ENCODE peak calls at places on chromosomes 16 and 17, in seven cellular contexts. B is GM23338, X is HCT116, T is OCI-LY7, M is neural progenitor cell, O is hepatocyte, V is GM23248. W is an unnamed sample.

GRCh38 chr16:67449328-67449727 is 18.4 kb downstream of the HSD11B2 start:
- DNase-seq in B (no peak), X (no peak), T (no peak), M (no peak), O (no peak), V (no peak), W (no peak)

GRCh38 chr17:76268991-76269981 is 4.1 kb downstream of the UBALD2 start:
- DNase-seq in B (peak; percentile 53), X (no peak), T (peak; percentile 45), M (no peak), O (no peak), V (no peak), W (no peak)

GRCh38 chr17:61815863-61816523 is 47.3 kb downstream of the BRIP1 start:
- DNase-seq in B (peak; percentile 10), X (no peak), T (peak; percentile 7), M (no peak), O (peak; percentile 7), V (no peak), W (no peak)

GRCh38 chr17:9842057-9842758 is 16.5 kb downstream of the GLP2R start:
- DNase-seq in B (no peak), X (no peak), T (no peak), M (no peak), O (peak; percentile 49), V (peak; percentile 62), W (peak; percentile 62)

GRCh38 chr16:62035115-62036092 is 834 bp downstream of the CDH8 start:
- DNase-seq in B (peak; percentile 84), X (no peak), T (no peak), M (peak; percentile 89), O (peak; percentile 28), V (no peak), W (no peak)

GRCh38 chr16:88534731-88535141 is 35.5 kb upstream of the ZC3H18 start:
- DNase-seq in B (peak; percentile 65), X (peak; percentile 24), T (peak; percentile 41), M (peak; percentile 41), O (no peak), V (peak; percentile 82), W (peak; percentile 19)

GRCh38 chr16:11495066-11495407 is 91.7 kb downstream of the LITAF start:
- DNase-seq in B (no peak), X (no peak), T (no peak), M (no peak), O (no peak), V (no peak), W (no peak)

GRCh38 chr17:56744721-56745120 is 89.0 kb downstream of the C17orf67 start:
- DNase-seq in B (no peak), X (no peak), T (no peak), M (no peak), O (no peak), V (no peak), W (no peak)

GRCh38 chr17:60390881-60391418 is 983 bp downstream of the USP32 start:
- DNase-seq in B (no peak), X (no peak), T (peak; percentile 35), M (peak; percentile 48), O (peak; percentile 49), V (peak; percentile 68), W (peak; percentile 47)

GRCh38 chr16:1751946-1752345 is 19.4 kb downstream of the NME3 start:
- DNase-seq in B (no peak), X (no peak), T (no peak), M (no peak), O (no peak), V (no peak), W (no peak)

GRCh38 chr16:17070882-17071592 is 399.7 kb downstream of the XYLT1 start:
- DNase-seq in B (peak; percentile 79), X (no peak), T (peak; percentile 81), M (peak; percentile 57), O (peak; percentile 22), V (peak; percentile 33), W (no peak)

GRCh38 chr17:9484789-9485188 is 90.8 kb downstream of the STX8 start:
- DNase-seq in B (no peak), X (no peak), T (no peak), M (no peak), O (no peak), V (peak; percentile 78), W (no peak)

GRCh38 chr17:8740486-8740885 is 4.2 kb downstream of the CCDC42 start:
- DNase-seq in B (peak; percentile 70), X (no peak), T (peak; percentile 34), M (peak; percentile 36), O (no peak), V (no peak), W (no peak)

GRCh38 chr17:41322903-41323895 is 7.7 kb upstream of the KRTAP17-1 start:
- DNase-seq in B (no peak), X (no peak), T (no peak), M (no peak), O (no peak), V (no peak), W (no peak)

GRCh38 chr17:65108152-65108551 is 29.0 kb upstream of the RGS9 start:
- DNase-seq in B (no peak), X (no peak), T (no peak), M (no peak), O (no peak), V (no peak), W (no peak)
- H3K4me2 ChIP-seq in B (no peak overlapping the region), X (no peak overlapping the region), T (no peak overlapping the region), M (no peak overlapping the region), O (no peak overlapping the region), V (no peak overlapping the region), W (no peak overlapping the region)

DNA sequence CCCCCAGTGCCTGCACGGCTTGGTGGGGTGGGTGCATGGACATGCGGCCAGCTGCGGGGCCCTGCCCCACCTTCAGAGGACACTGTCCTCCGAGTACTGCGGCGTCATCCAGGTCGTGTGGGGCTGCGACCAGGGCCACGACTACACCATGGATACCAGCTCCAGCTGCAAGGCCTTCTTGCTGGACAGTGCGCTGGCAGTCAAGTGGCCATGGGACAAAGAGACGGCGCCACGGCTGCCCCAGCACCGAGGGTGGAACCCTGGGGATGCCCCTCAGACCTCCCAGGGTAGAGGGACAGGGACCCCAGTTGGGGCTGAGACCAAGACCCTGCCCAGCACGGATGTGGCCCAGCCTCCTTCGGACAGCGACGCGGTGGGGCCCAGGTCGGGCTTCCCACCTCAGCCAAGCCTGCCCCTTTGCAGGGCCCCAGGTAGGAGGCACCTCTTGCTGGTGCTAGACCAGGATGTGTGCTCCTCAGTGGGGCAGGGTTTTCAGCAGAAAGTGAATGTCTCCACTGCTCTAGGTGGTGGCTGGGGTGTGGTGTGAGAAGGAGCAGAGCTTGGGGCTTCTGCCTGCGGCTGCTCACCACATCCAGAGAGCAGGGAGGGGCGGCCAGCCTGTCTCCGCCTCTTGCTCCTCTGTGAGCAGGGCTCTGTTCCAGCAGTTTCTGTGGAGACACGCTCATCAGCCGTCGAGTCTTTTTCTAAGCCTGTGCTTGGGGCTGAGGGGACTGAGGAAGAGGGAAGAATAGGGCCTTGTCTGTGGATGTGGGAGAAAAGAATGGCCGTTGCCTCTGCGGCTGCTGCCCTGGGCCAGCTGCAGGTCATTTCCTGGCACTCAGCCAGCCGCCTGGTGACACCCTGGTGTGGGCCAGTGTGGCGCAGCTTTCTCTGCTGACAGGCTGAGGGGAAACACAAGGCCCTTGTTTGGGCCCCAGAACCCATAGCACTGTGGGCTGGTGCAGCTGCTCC is 2.2 kb downstream of the ZNF276 start:
- DNase-seq in B (no peak), X (no peak), T (no peak), M (no peak), O (no peak), V (peak; percentile 40), W (no peak)
- TF ChIP-seq EZH2phosphoT487 in B (no peak), X (no peak), T (no peak), M (no peak), O (no peak), V (no peak), W (no peak)

DNA sequence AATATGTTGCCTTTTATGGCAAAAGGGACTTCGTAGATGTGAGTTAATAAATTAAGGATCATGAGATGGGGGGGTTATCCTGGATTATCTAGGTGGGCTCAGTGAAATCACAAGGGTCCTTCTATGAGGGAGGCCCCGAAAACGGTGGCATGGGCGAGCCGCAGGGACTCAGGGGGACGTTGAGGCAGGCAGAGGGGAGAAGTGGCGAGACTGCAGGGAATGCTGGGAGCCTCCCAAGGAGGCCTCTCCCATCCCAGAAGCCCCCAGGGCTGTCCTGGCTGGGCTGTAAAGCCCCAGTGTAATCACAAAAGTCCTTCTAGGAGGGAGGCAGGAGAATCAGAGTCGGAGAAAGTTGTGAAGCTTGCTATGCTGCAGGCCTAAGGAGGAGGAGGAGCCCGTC is 35.0 kb downstream of the ITGAE start:
- DNase-seq in B (no peak), X (no peak), T (no peak), M (no peak), O (no peak), V (no peak), W (no peak)
- H3K4me2 ChIP-seq in B (no peak overlapping the region), X (peak overlapping the region; percentile 66), T (no peak overlapping the region), M (no peak overlapping the region), O (no peak overlapping the region), V (no peak overlapping the region), W (no peak overlapping the region)

GRCh38 chr17:82239401-82239925 is 10.6 kb downstream of the SLC16A3 start:
- DNase-seq in B (no peak), X (no peak), T (no peak), M (no peak), O (no peak), V (peak; percentile 62), W (no peak)

GRCh38 chr17:82239926-82240505 is 11.2 kb downstream of the SLC16A3 start:
- DNase-seq in B (no peak), X (no peak), T (no peak), M (no peak), O (no peak), V (no peak), W (no peak)

GRCh38 chr17:82237746-82238561 is 9.1 kb downstream of the SLC16A3 start:
- DNase-seq in B (no peak), X (no peak), T (no peak), M (no peak), O (no peak), V (peak; percentile 58), W (no peak)

GRCh38 chr17:82237083-82237745 is 8.4 kb downstream of the SLC16A3 start:
- DNase-seq in B (peak; percentile 74), X (no peak), T (no peak), M (no peak), O (no peak), V (no peak), W (no peak)

GRCh38 chr17:82238562-82239201 is 9.8 kb downstream of the SLC16A3 start:
- DNase-seq in B (no peak), X (no peak), T (no peak), M (no peak), O (peak; percentile 74), V (peak; percentile 92), W (peak; percentile 54)
- TF ChIP-seq EZH2phosphoT487 in B (no peak), X (no peak), T (no peak), M (no peak), O (no peak), V (no peak), W (no peak)

GRCh38 chr16:68472581-68472980 is 24.3 kb upstream of the SMPD3 start:
- DNase-seq in B (no peak), X (no peak), T (no peak), M (no peak), O (no peak), V (no peak), W (no peak)

GRCh38 chr16:68473358-68474064 is 25.2 kb upstream of the SMPD3 start:
- DNase-seq in B (no peak), X (no peak), T (no peak), M (no peak), O (no peak), V (no peak), W (no peak)

GRCh38 chr16:68470461-68471150 is 22.3 kb upstream of the SMPD3 start:
- DNase-seq in B (no peak), X (no peak), T (peak; percentile 42), M (no peak), O (no peak), V (no peak), W (no peak)

GRCh38 chr16:68468849-68469248 is 20.5 kb upstream of the SMPD3 start:
- DNase-seq in B (no peak), X (no peak), T (no peak), M (no peak), O (no peak), V (no peak), W (no peak)

GRCh38 chr16:68469728-68470460 is 21.6 kb upstream of the SMPD3 start:
- DNase-seq in B (no peak), X (no peak), T (no peak), M (no peak), O (no peak), V (no peak), W (no peak)
- H3K4me2 ChIP-seq in B (no peak overlapping the region), X (no peak overlapping the region), T (peak overlapping the region; percentile 63), M (no peak overlapping the region), O (peak overlapping the region; percentile 47), V (peak overlapping the region; percentile 46), W (peak overlapping the region; percentile 81)